ENCODE peak calls at places on chromosomes 11 and 22, in four cellular contexts. N, X, Y and V are unnamed samples.

GRCh38 chr11:83118814-83119213 is 38.1 kb upstream of the PCF11 start:
- DNase-seq in N (no peak), X (no peak), Y (no peak), V (no peak)

GRCh38 chr11:134150195-134150903 is 73.4 kb downstream of the NCAPD3 start:
- DNase-seq in N (no peak), X (no peak), Y (no peak), V (no peak)

GRCh38 chr11:7430496-7430895 is 54.8 kb upstream of the OLFML1 start:
- DNase-seq in X (no peak), N (no peak), Y (no peak), V (no peak)

GRCh38 chr11:131816046-131816445 is 445.6 kb downstream of the NTM start:
- DNase-seq in Y (no peak), N (no peak), X (no peak), V (no peak)

GRCh38 chr11:75151346-75152047 is 590 bp downstream of the SLCO2B1 start:
- DNase-seq in Y (no peak), N (no peak), X (no peak), V (no peak)

GRCh38 chr11:120608760-120609211 is 97.2 kb downstream of the GRIK4 start:
- DNase-seq in N (no peak), X (no peak), Y (peak; percentile 11), V (no peak)

GRCh38 chr22:43365715-43366440 is 22.7 kb upstream of the SCUBE1 start:
- DNase-seq in N (no peak), X (no peak), Y (no peak), V (no peak)

GRCh38 chr11:250740-251299 is 14.0 kb downstream of the PSMD13 start:
- DNase-seq in X (no peak), N (peak; percentile 76), Y (peak; percentile 73), V (no peak)

GRCh38 chr22:38240734-38241252 is 32.0 kb downstream of the TMEM184B start:
- DNase-seq in X (no peak), Y (peak; percentile 30), N (no peak), V (no peak)

GRCh38 chr11:120031156-120031555 is 106.8 kb downstream of the TRIM29 start:
- DNase-seq in Y (no peak), N (no peak), X (no peak), V (no peak)

GRCh38 chr11:92475824-92476223 is 251.2 kb downstream of the FAT3 start:
- DNase-seq in X (no peak), N (no peak), Y (no peak), V (no peak)

GRCh38 chr11:122843281-122844150 is 5.2 kb downstream of the CRTAM start:
- DNase-seq in X (no peak), Y (no peak), N (peak; percentile 61), V (no peak)

GRCh38 chr22:23285236-23285635 is 104.9 kb downstream of the BCR start:
- DNase-seq in X (no peak), N (no peak), Y (no peak), V (no peak)

GRCh38 chr11:116515666-116516184 is 257.1 kb downstream of the BUD13 start:
- DNase-seq in Y (no peak), N (no peak), X (no peak), V (peak; percentile 26)

GRCh38 chr22:46180370-46181137 is 30.2 kb downstream of the PPARA start:
- DNase-seq in Y (peak; percentile 22), X (no peak), N (no peak), V (no peak)

GRCh38 chr11:73415854-73416615 is 39.8 kb downstream of the RELT start:
- DNase-seq in N (no peak), Y (no peak), X (no peak), V (no peak)

GRCh38 chr22:37229805-37230672 is 14.0 kb downstream of the RAC2 start:
- DNase-seq in N (peak; percentile 97), X (peak; percentile 80), Y (no peak), V (no peak)

GRCh38 chr22:33850724-33851123 is 69.6 kb downstream of the LARGE1 start:
- DNase-seq in N (no peak), X (no peak), Y (no peak), V (no peak)

GRCh38 chr11:105937331-105937730 is 84.7 kb downstream of the MSANTD4 start:
- DNase-seq in N (no peak), Y (no peak), X (no peak), V (no peak)

GRCh38 chr22:30471616-30472318 is at the start of gene SEC14L3:
- DNase-seq in X (no peak), N (no peak), Y (no peak), V (no peak)

GRCh38 chr22:36808611-36809344 is 8.1 kb downstream of the PVALB start:
- DNase-seq in N (no peak), Y (no peak), X (no peak), V (no peak)

GRCh38 chr11:40187092-40187403 is 1272.4 kb downstream of the LRRC4C start:
- DNase-seq in N (no peak), X (no peak), Y (no peak), V (no peak)

GRCh38 chr11:64622681-64623080 is 31.7 kb downstream of the SLC22A12 start:
- DNase-seq in N (no peak), X (no peak), Y (no peak), V (no peak)

GRCh38 chr22:36871669-36872081 is 10.9 kb downstream of the NCF4 start:
- DNase-seq in N (no peak), X (peak; percentile 52), Y (no peak), V (no peak)

GRCh38 chr11:108743851-108744250 is 79.0 kb downstream of the DDX10 start:
- DNase-seq in Y (no peak), N (no peak), X (no peak), V (no peak)

GRCh38 chr11:75490221-75491181 is 35.2 kb downstream of the GDPD5 start:
- DNase-seq in X (no peak), N (no peak), Y (peak; percentile 45), V (no peak)

GRCh38 chr22:20009018-20009482 is 7.6 kb downstream of the ARVCF start:
- DNase-seq in Y (no peak), N (no peak), X (no peak), V (no peak)

GRCh38 chr11:27116684-27117083 is 76.1 kb downstream of the BBOX1 start:
- DNase-seq in X (no peak), N (no peak), Y (no peak), V (no peak)

GRCh38 chr11:64687641-64688533 is 35.1 kb downstream of the NRXN2 start:
- DNase-seq in N (no peak), X (peak; percentile 56), Y (no peak), V (no peak)

GRCh38 chr22:18023509-18024275 is 669 bp downstream of the MICAL3 start:
- DNase-seq in Y (peak; percentile 67), X (peak; percentile 64), N (no peak), V (peak; percentile 77)

GRCh38 chr22:46001046-46001425 is 24.1 kb upstream of the WNT7B start:
- DNase-seq in X (peak; percentile 60), N (no peak), Y (no peak), V (no peak)

GRCh38 chr22:37672920-37673453 is 2.4 kb upstream of the LGALS1 start:
- DNase-seq in Y (no peak), N (no peak), X (no peak), V (no peak)

GRCh38 chr11:133946541-133947297 is 10.0 kb downstream of the IGSF9B start:
- DNase-seq in N (no peak), X (peak; percentile 61), Y (no peak), V (no peak)

DNA sequence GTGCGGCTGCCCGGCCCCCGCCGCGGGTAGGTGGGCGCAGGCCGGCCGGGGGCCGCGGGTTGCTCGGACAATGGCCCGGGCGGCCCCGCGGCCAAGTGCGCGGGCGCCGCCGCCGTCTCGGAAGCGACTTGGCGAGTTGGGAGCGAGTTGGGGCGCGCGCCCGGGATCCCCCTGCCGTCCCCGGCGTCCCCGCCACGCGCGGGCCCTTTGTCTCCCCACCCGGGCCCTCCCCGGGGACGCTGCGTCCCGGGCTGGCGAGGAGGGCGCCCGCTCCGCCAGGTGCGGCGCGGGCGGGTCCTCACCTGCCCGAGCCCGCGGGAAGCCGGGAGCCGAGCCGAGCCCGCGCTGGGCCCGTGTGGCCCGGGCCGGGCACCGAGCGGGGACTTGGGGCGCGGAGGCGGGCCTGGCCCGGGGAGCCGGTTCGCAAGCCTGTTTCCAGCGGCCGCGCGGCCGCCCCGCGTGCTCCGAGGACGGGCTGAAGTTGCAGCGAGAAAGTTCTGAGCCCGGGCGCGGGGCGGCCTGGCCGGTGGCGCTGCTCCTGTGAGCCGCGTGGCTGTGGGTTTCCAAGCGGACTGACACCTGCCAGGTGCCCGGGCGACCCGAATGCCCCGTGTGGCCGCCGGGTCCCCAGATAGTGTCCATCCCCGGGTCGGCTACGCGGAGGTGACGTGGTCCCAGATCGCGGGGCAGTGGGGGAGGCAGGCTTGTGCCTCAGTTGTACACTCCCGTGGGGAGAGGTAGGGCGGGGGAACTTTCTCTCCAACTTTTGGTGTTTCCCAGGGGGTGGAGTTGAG is 586 bp downstream of the LRP5 start:
- DNase-seq in Y (peak; percentile 55), N (no peak), X (peak; percentile 71), V (no peak)
- H3K4me3 ChIP-seq in Y (peak overlapping the region; percentile 89), N (peak overlapping the region; percentile 94), X (peak overlapping the region; percentile 68), V (peak overlapping the region; percentile 84)

DNA sequence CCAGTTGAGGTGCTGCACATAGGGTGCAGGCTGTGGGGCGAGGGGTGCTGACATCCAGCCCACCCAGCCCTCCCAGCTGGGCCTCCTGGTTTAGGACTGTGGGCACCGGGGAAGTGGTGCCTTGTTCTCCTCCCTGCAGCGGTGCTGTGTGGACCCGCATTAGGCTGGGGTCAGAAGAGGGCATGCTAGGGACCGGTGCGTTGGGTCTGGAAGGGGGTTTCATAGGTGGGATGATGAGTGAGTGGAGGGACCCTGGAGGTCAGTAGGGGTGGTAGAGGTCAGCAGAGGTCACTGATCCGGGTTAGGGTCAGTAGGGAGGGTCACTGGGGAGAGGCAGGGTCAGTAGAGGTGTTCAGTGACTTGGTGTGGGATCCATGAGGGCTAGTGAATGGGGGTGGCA is 6.7 kb upstream of the MYBPC3 start:
- DNase-seq in Y (no peak), N (no peak), X (no peak), V (no peak)
- TF ChIP-seq CTCF in Y (no peak), N (no peak), X (no peak), V (no peak)

GRCh38 chr11:110838808-110839207 is 126.6 kb upstream of the ARHGAP20 start:
- DNase-seq in N (no peak), Y (no peak), X (no peak), V (no peak)

GRCh38 chr11:110832080-110832479 is 119.8 kb upstream of the ARHGAP20 start:
- DNase-seq in X (no peak), Y (no peak), N (no peak), V (no peak)

GRCh38 chr11:110833033-110833484 is 120.8 kb upstream of the ARHGAP20 start:
- DNase-seq in X (no peak), N (no peak), Y (no peak), V (no peak)

GRCh38 chr11:110835103-110835502 is 122.9 kb upstream of the ARHGAP20 start:
- DNase-seq in X (no peak), Y (no peak), N (no peak), V (no peak)

GRCh38 chr11:110837535-110838127 is 125.4 kb upstream of the ARHGAP20 start:
- DNase-seq in N (no peak), X (no peak), Y (no peak), V (no peak)
- H3K4me3 ChIP-seq in N (no peak overlapping the region), X (no peak overlapping the region), Y (no peak overlapping the region), V (no peak overlapping the region)

DNA sequence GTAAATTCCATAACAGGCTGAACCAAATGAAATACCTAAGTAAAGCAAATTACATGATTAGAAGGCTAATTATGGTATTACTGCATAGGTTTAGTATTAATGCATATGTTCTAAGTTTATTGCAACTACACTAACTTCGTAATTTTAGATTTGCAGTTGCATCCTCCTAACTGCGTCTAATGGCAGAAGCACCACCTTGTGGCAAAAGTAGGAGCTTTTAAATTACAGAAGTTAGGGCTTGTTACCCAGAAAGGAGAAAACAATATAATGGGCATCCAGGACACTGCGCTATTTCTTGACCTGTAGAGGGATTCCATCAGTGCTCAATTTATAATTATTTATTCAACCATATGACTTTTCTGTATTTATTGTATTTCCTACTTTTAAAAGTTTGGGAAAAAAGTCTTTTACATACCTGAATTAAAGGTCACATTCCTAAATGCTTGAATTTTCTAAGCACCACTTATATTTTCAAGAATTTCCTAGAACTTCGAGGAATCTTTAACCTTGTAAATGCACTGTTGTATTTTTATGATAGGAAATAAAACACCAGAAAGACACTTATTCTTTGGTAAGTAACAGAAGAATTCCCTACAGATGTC is 16.3 kb upstream of the GPR83 start:
- DNase-seq in X (no peak), N (no peak), Y (peak; percentile 58), V (no peak)
- TF ChIP-seq CTCF in X (peak; percentile 49), N (no peak), Y (peak; percentile 79), V (peak; percentile 26)